ENCODE peak calls at places on chromosomes 2 and 18, in eight cellular contexts. S is NCI-H345, X is gastrocnemius medialis, K is HFFc6, G is GM20000, C is T-helper 9 cell, W is fibroblast of lung, P is astrocyte. H is an unnamed sample.
A peak's percentile ranks its signal among the peaks of the same experiment; 100 is the strongest.

GRCh38 chr2:182867411-182868048 is 1.1 kb upstream of the FRZB start:
- DNase-seq in S (no peak), G (no peak), K (no peak), X (no peak), W (no peak), C (no peak), P (no peak), H (no peak)

GRCh38 chr2:200159829-200160781 is 146.4 kb upstream of the SPATS2L start:
- DNase-seq in X (no peak), P (peak; percentile 67), G (no peak), S (no peak), C (no peak), K (no peak), W (peak; percentile 74), H (no peak)

GRCh38 chr18:49274188-49274714 is 186.2 kb downstream of the DYM start:
- DNase-seq in W (peak; percentile 40), K (no peak), G (no peak), S (peak; percentile 1), P (peak; percentile 20), X (no peak), C (no peak), H (no peak)

GRCh38 chr2:241813080-241813805 is 4.2 kb downstream of the NEU4 start:
- DNase-seq in C (no peak), G (peak; percentile 46), W (no peak), X (no peak), K (no peak), P (no peak), S (no peak), H (no peak)

GRCh38 chr18:48893559-48894265 is 57.1 kb downstream of the SMAD7 start:
- DNase-seq in P (no peak), K (no peak), S (no peak), X (no peak), W (no peak), C (no peak), G (no peak), H (no peak)

GRCh38 chr2:139122711-139123158 is 342.5 kb upstream of the NXPH2 start:
- DNase-seq in S (no peak), X (no peak), C (no peak), P (peak; percentile 92), K (peak; percentile 10), W (peak; percentile 93), G (no peak), H (no peak)

GRCh38 chr2:174138161-174138560 is 110.2 kb downstream of the OLA1 start:
- DNase-seq in S (no peak), K (no peak), X (no peak), W (no peak), P (no peak), C (no peak), G (no peak), H (no peak)

GRCh38 chr2:4140284-4140962 is 437.0 kb downstream of the DCDC2C start:
- DNase-seq in G (no peak), P (no peak), C (no peak), S (peak; percentile 74), W (no peak), K (no peak), X (no peak), H (no peak)

GRCh38 chr2:207498427-207498826 is 31.3 kb upstream of the CREB1 start:
- DNase-seq in C (no peak), K (no peak), W (no peak), P (no peak), X (no peak), S (no peak), G (no peak), H (no peak)

GRCh38 chr18:10588975-10589374 is 63.1 kb downstream of the NAPG start:
- DNase-seq in W (no peak), P (no peak), X (no peak), C (no peak), K (no peak), G (no peak), S (no peak), H (no peak)

GRCh38 chr2:210553371-210553770 is 3.0 kb upstream of the CPS1 start:
- DNase-seq in S (no peak), X (no peak), G (no peak), K (no peak), W (peak; percentile 33), C (no peak), P (peak; percentile 12), H (no peak)

GRCh38 chr2:46711156-46711555 is 204.4 kb downstream of the MCFD2 start:
- DNase-seq in C (no peak), K (no peak), S (no peak), G (no peak), P (peak; percentile 61), X (no peak), W (peak; percentile 56), H (no peak)

GRCh38 chr18:5527603-5528002 is 16.2 kb downstream of the EPB41L3 start:
- DNase-seq in W (peak; percentile 89), S (no peak), C (no peak), P (peak; percentile 85), G (no peak), X (no peak), K (peak; percentile 45), H (no peak)

GRCh38 chr2:119462574-119462973 is 30.9 kb downstream of the TMEM37 start:
- DNase-seq in S (no peak), P (no peak), C (no peak), G (no peak), X (no peak), W (no peak), K (no peak), H (no peak)

GRCh38 chr18:56992777-56993176 is 154.1 kb upstream of the BOD1L2 start:
- DNase-seq in K (peak; percentile 18), W (peak; percentile 23), C (no peak), G (no peak), P (peak; percentile 7), S (no peak), X (no peak), H (no peak)

GRCh38 chr2:198375073-198375430 is 570.7 kb downstream of the PLCL1 start:
- DNase-seq in X (no peak), P (no peak), C (no peak), S (no peak), W (no peak), K (no peak), G (no peak), H (no peak)

GRCh38 chr2:88686320-88686719 is 5.2 kb upstream of the RPIA start:
- DNase-seq in P (no peak), W (no peak), K (no peak), C (no peak), S (no peak), X (no peak), G (no peak), H (no peak)

GRCh38 chr2:207506426-207506825 is 23.3 kb upstream of the CREB1 start:
- DNase-seq in C (no peak), P (no peak), G (no peak), X (no peak), S (no peak), W (no peak), K (no peak), H (no peak)

GRCh38 chr2:106582431-106583143 is 95.4 kb downstream of the CD8B2 start:
- DNase-seq in C (peak; percentile 40), X (peak; percentile 56), P (peak; percentile 47), K (peak; percentile 74), S (peak; percentile 87), G (peak; percentile 88), W (peak; percentile 62), H (no peak)

GRCh38 chr2:28276807-28277206 is 115.9 kb upstream of the FOSL2 start:
- DNase-seq in G (no peak), K (no peak), X (peak; percentile 35), P (peak; percentile 61), S (no peak), W (peak; percentile 71), C (no peak), H (no peak)

GRCh38 chr18:11260963-11261441 is 111.6 kb upstream of the PIEZO2 start:
- DNase-seq in X (no peak), S (peak; percentile 2), C (no peak), G (no peak), K (no peak), P (peak; percentile 6), W (peak; percentile 19), H (no peak)

GRCh38 chr2:126749537-126749936 is 93.6 kb downstream of the GYPC start:
- DNase-seq in G (peak; percentile 23), K (no peak), P (no peak), C (no peak), X (no peak), W (no peak), S (no peak), H (no peak)

GRCh38 chr2:127047054-127047453 is 59.9 kb downstream of the BIN1 start:
- DNase-seq in C (no peak), G (no peak), P (no peak), K (no peak), W (no peak), S (no peak), X (no peak), H (no peak)

GRCh38 chr18:24296273-24296672 is 101.4 kb downstream of the OSBPL1A start:
- DNase-seq in K (no peak), X (no peak), G (no peak), W (no peak), P (no peak), S (no peak), C (no peak), H (no peak)

GRCh38 chr2:238106698-238107524 is 6.8 kb downstream of the ESPNL start:
- DNase-seq in W (no peak), C (no peak), S (no peak), K (no peak), P (no peak), G (peak; percentile 70), X (no peak), H (no peak)

GRCh38 chr2:11254100-11254536 is 90.3 kb downstream of the ROCK2 start:
- DNase-seq in K (no peak), C (no peak), S (no peak), P (no peak), G (no peak), W (no peak), X (no peak), H (no peak)